ENCODE peak calls at places on chromosomes 7 and 10, in six cellular contexts. Z is H1, K is mesenchymal stem cell, R is neuronal stem cell, I is IMR-90, E is mesendoderm. O is an unnamed sample.

GRCh38 chr10:1600861-1601260 is 136.5 kb downstream of the ADARB2 start:
- DNase-seq in R (no peak), Z (no peak), K (no peak), I (no peak), E (no peak), O (no peak)

GRCh38 chr7:672891-673290 is 53.6 kb upstream of the DNAAF5 start:
- DNase-seq in R (no peak), Z (no peak), E (no peak), I (no peak), K (peak; percentile 16), O (no peak)

GRCh38 chr7:121288894-121289293 is 39.9 kb upstream of the WNT16 start:
- DNase-seq in E (no peak), K (peak; percentile 82), R (no peak), Z (no peak), I (peak; percentile 80), O (no peak)

GRCh38 chr10:110510086-110510485 is 12.4 kb downstream of the DUSP5 start:
- DNase-seq in E (no peak), I (no peak), R (no peak), Z (no peak), K (no peak), O (no peak)

GRCh38 chr7:37833107-37833817 is 15.1 kb upstream of the NME8 start:
- DNase-seq in I (peak; percentile 35), R (peak; percentile 48), K (peak; percentile 26), Z (peak; percentile 7), E (peak; percentile 61), O (peak; percentile 55)

GRCh38 chr10:130424418-130424817 is 288.2 kb downstream of the GLRX3 start:
- DNase-seq in K (no peak), E (no peak), R (no peak), I (no peak), Z (no peak), O (no peak)

GRCh38 chr10:58698777-58699356 is 186.2 kb downstream of the BICC1 start:
- DNase-seq in E (no peak), Z (no peak), I (no peak), K (no peak), R (no peak), O (no peak)

GRCh38 chr7:95434501-95435421 is at the start of gene PON2:
- DNase-seq in R (peak; percentile 74), I (peak; percentile 72), E (peak; percentile 90), Z (peak; percentile 53), K (peak; percentile 83), O (peak; percentile 87)

GRCh38 chr7:69196593-69196992 is 401.7 kb upstream of the AUTS2 start:
- DNase-seq in E (no peak), K (no peak), I (no peak), Z (no peak), R (no peak), O (no peak)

GRCh38 chr10:72328829-72329204 is 25.9 kb downstream of the DNAJB12 start:
- DNase-seq in I (no peak), E (no peak), Z (no peak), K (no peak), R (no peak), O (no peak)

GRCh38 chr10:47347303-47347675 is 874 bp upstream of the RBP3 start:
- DNase-seq in Z (no peak), E (no peak), R (no peak), K (no peak), I (no peak), O (no peak)

GRCh38 chr10:76333331-76333730 is 901.9 kb downstream of the LRMDA start:
- DNase-seq in K (no peak), E (no peak), I (no peak), R (no peak), Z (no peak), O (no peak)

GRCh38 chr10:25899304-25899703 is 34.7 kb upstream of the MYO3A start:
- DNase-seq in Z (no peak), R (no peak), I (no peak), K (no peak), E (peak; percentile 83), O (no peak)

GRCh38 chr10:110429301-110429700 is 68.4 kb upstream of the DUSP5 start:
- DNase-seq in Z (no peak), R (no peak), E (no peak), I (peak; percentile 40), K (no peak), O (no peak)

GRCh38 chr10:131667047-131667446 is 233.8 kb upstream of the PPP2R2D start:
- DNase-seq in E (no peak), I (no peak), R (no peak), Z (no peak), K (no peak), O (no peak)

GRCh38 chr7:69213882-69214281 is 384.4 kb upstream of the AUTS2 start:
- DNase-seq in R (no peak), I (no peak), Z (no peak), K (no peak), E (no peak), O (no peak)

GRCh38 chr10:58625070-58625469 is 112.4 kb downstream of the BICC1 start:
- DNase-seq in R (no peak), Z (no peak), I (peak; percentile 93), E (no peak), K (no peak), O (no peak)

GRCh38 chr7:107951896-107952295 is 51.1 kb downstream of the LAMB1 start:
- DNase-seq in E (no peak), K (no peak), Z (no peak), I (no peak), R (no peak), O (no peak)

GRCh38 chr10:3858051-3858845 is 73.2 kb upstream of the KLF6 start:
- DNase-seq in R (no peak), Z (no peak), E (no peak), I (no peak), K (no peak), O (no peak)

GRCh38 chr10:75474106-75474505 is 42.7 kb downstream of the LRMDA start:
- DNase-seq in R (no peak), K (no peak), I (no peak), E (no peak), Z (no peak), O (no peak)

GRCh38 chr10:31299119-31299518 is 19.9 kb upstream of the ZEB1 start:
- DNase-seq in R (no peak), K (no peak), I (peak; percentile 22), E (peak; percentile 10), Z (no peak), O (no peak)

GRCh38 chr10:124647421-124648130 is 96.6 kb downstream of the FAM53B start:
- DNase-seq in R (no peak), K (peak; percentile 45), I (peak; percentile 20), Z (no peak), E (peak; percentile 78), O (no peak)

GRCh38 chr10:124649209-124649608 is 95.0 kb downstream of the FAM53B start:
- DNase-seq in I (no peak), Z (no peak), R (no peak), E (no peak), K (peak; percentile 30), O (no peak)

GRCh38 chr10:124648131-124648475 is 96.1 kb downstream of the FAM53B start:
- DNase-seq in R (no peak), K (no peak), I (no peak), E (no peak), Z (no peak), O (no peak)

GRCh38 chr10:124650263-124650662 is 93.9 kb downstream of the FAM53B start:
- DNase-seq in K (no peak), I (no peak), R (no peak), Z (no peak), E (no peak), O (no peak)

GRCh38 chr10:124648738-124649137 is 95.4 kb downstream of the FAM53B start:
- DNase-seq in E (no peak), I (peak; percentile 95), Z (no peak), K (peak; percentile 94), R (no peak), O (no peak)
- H3K9ac ChIP-seq in E (no peak overlapping the region), I (no peak overlapping the region), Z (no peak overlapping the region), K (peak overlapping the region; percentile 49), R (no peak overlapping the region), O (no peak overlapping the region)

DNA sequence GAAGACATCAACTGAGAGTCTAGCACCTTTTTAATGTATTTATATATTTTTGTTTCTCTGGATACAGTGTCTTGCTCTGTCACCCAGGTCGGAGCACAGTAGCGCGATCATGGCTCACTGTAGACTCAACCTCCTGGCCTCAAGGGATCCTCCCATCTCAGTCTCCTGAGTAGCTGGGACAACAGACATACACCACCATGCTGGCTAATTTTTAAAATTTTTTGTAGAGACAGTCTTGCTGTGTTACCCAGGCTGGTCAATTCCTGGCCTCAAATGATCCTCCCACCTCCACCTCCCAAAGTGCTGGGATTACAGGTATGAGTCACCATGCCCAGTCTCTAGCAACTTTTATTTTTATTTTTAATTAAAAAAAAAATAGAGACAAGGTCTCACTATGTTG is 51.4 kb upstream of the ANLN start:
- DNase-seq in K (no peak), E (no peak), I (no peak), R (no peak), Z (no peak), O (no peak)
- H2BK15ac ChIP-seq in K (no peak overlapping the region), E (no peak overlapping the region), I (no peak overlapping the region), R (no peak overlapping the region), Z (no peak overlapping the region), O (no peak overlapping the region)

DNA sequence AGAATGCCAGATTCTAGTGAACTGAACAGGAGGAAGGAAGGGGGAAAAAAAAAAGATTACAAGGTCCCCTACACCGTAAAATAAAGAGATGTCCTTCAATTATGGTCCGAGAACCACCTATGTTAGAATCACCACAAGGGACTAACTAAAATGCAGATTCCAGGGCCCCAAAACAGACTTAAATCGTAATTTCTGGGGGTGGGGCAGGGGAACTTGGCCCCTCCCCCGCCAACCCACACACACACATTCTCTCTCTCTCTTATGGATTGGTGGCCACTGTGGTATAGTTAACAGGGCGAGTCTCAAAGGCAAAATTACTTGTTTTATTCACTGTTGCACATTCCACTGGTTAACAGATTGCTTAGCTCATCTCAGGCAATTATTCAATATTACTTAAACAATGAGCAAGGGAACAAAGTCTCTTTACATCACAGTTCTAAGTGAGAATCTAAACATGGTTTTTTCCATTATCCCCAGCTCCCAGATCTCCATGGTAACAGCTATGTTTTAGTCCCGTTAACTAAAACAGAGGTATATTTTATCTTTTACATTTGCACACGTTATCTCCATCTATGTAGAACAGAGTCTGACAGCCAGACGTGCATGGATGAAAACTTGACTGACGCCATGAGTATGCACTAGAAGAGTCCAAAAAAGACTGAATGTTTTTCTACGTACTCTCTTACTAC is 38.6 kb downstream of the IGF2BP3 start:
- DNase-seq in Z (no peak), E (peak; percentile 51), R (no peak), I (peak; percentile 38), K (peak; percentile 62), O (no peak)
- H3K9ac ChIP-seq in Z (no peak overlapping the region), E (no peak overlapping the region), R (no peak overlapping the region), I (no peak overlapping the region), K (no peak overlapping the region), O (no peak overlapping the region)

GRCh38 chr7:43905209-43905946 is 1.0 kb downstream of the URGCP start:
- DNase-seq in R (no peak), K (peak; percentile 20), I (no peak), Z (no peak), E (peak; percentile 56), O (peak; percentile 72)

GRCh38 chr7:43905954-43906326 is 456 bp downstream of the URGCP start:
- DNase-seq in I (peak; percentile 34), Z (no peak), K (peak; percentile 60), R (no peak), E (peak; percentile 64), O (peak; percentile 45)

GRCh38 chr7:43902542-43903054 is 3.8 kb downstream of the URGCP start:
- DNase-seq in R (no peak), E (no peak), K (no peak), I (no peak), Z (no peak), O (no peak)

GRCh38 chr7:43904533-43905208 is 1.7 kb downstream of the URGCP start:
- DNase-seq in I (peak; percentile 48), R (no peak), E (no peak), K (peak; percentile 47), Z (no peak), O (no peak)

GRCh38 chr7:43906327-43907010 is at the start of gene URGCP:
- DNase-seq in R (no peak), K (peak; percentile 38), I (peak; percentile 20), Z (no peak), E (peak; percentile 35), O (peak; percentile 68)
- H2BK15ac ChIP-seq in R (peak within 1 kb of the TSS; percentile 87), K (peak within 1 kb of the TSS; percentile 94), I (peak within 1 kb of the TSS; percentile 4), Z (no peak within 1 kb of the TSS), E (peak within 1 kb of the TSS; percentile 78), O (no peak within 1 kb of the TSS)